ENCODE peak calls at places on chromosomes 3 and 15, in eight cellular contexts. D, J, U, I, A, E, P and Y are unnamed samples.

GRCh38 chr3:149586871-149587270 is 71.0 kb downstream of the WWTR1 start:
- DNase-seq in A (no peak), D (no peak), I (no peak), P (no peak), U (no peak), J (no peak), E (no peak), Y (no peak)

GRCh38 chr3:130783629-130784028 is 37.0 kb upstream of the PIK3R4 start:
- DNase-seq in A (no peak), I (no peak), P (no peak), E (no peak), D (no peak), J (no peak), U (no peak), Y (no peak)

GRCh38 chr15:73330206-73331051 is 38.3 kb downstream of the HCN4 start:
- DNase-seq in U (no peak), A (no peak), P (no peak), I (no peak), E (no peak), J (no peak), D (no peak), Y (no peak)

GRCh38 chr15:96274698-96275097 is 55.8 kb upstream of the NR2F2 start:
- DNase-seq in U (no peak), D (no peak), I (no peak), E (no peak), A (no peak), P (no peak), J (no peak), Y (no peak)

GRCh38 chr15:36903922-36904479 is 196.3 kb downstream of the MEIS2 start:
- DNase-seq in A (no peak), D (no peak), E (no peak), U (no peak), P (no peak), J (no peak), I (no peak), Y (no peak)

GRCh38 chr3:12742330-12743107 is 16.5 kb downstream of the TMEM40 start:
- DNase-seq in E (no peak), D (no peak), P (no peak), J (no peak), A (no peak), I (no peak), U (no peak), Y (no peak)

GRCh38 chr3:168858327-168858726 is 762.6 kb upstream of the GOLIM4 start:
- DNase-seq in I (no peak), D (no peak), P (no peak), U (no peak), J (no peak), E (no peak), A (no peak), Y (no peak)

GRCh38 chr3:40053663-40054062 is 244.3 kb downstream of the MYRIP start:
- DNase-seq in P (no peak), A (no peak), J (no peak), U (no peak), E (no peak), D (no peak), I (no peak), Y (no peak)

GRCh38 chr3:18730491-18730890 is 305.4 kb upstream of the SATB1 start:
- DNase-seq in A (no peak), I (no peak), J (no peak), P (no peak), E (no peak), U (no peak), D (no peak), Y (no peak)

GRCh38 chr15:68733666-68734065 is 87.0 kb downstream of the ANP32A start:
- DNase-seq in U (no peak), D (no peak), P (no peak), A (no peak), I (no peak), E (no peak), J (no peak), Y (no peak)

GRCh38 chr15:29538110-29538509 is 268.5 kb upstream of the NSMCE3 start:
- DNase-seq in D (no peak), E (no peak), A (no peak), I (no peak), J (no peak), P (no peak), U (no peak), Y (no peak)

GRCh38 chr3:13072239-13073041 is 789 bp downstream of the IQSEC1 start:
- DNase-seq in J (no peak), D (peak; percentile 65), I (no peak), U (no peak), A (no peak), E (no peak), P (no peak), Y (no peak)

GRCh38 chr3:190512666-190513065 is 1.2 kb upstream of the IL1RAP start:
- DNase-seq in P (no peak), A (no peak), J (no peak), U (no peak), D (no peak), E (no peak), I (no peak), Y (no peak)